ENCODE peak calls at places on chromosomes 3 and 15, in four cellular contexts. I is NCI-H2081, S is left ventricle myocardium inferior, K is C1 segment of cervical spinal cord. W is an unnamed sample.

GRCh38 chr15:66848116-66848515 is 146.1 kb downstream of the SMAD6 start:
- DNase-seq in K (no peak), I (no peak), S (no peak), W (no peak)

GRCh38 chr15:48352474-48353072 is 21.3 kb downstream of the DUT start:
- DNase-seq in K (no peak), S (no peak), I (peak; percentile 84), W (peak; percentile 72)

GRCh38 chr15:38671675-38672141 is 107.1 kb upstream of the RASGRP1 start:
- DNase-seq in K (no peak), S (no peak), I (no peak), W (no peak)

GRCh38 chr15:39625856-39626255 is 45.0 kb downstream of the THBS1 start:
- DNase-seq in K (no peak), S (no peak), I (no peak), W (no peak)

GRCh38 chr15:87816811-87817210 is 439.7 kb downstream of the NTRK3 start:
- DNase-seq in K (no peak), S (no peak), I (no peak), W (no peak)

GRCh38 chr15:51756482-51756881 is 5.1 kb downstream of the TMOD2 start:
- DNase-seq in K (no peak), S (no peak), I (no peak), W (no peak)

GRCh38 chr3:24506966-24507775 is 12.5 kb upstream of the THRB start:
- DNase-seq in K (no peak), S (no peak), I (no peak), W (no peak)

GRCh38 chr15:70435872-70436271 is 327.5 kb downstream of the UACA start:
- DNase-seq in K (no peak), I (no peak), S (no peak), W (no peak)

GRCh38 chr3:134339331-134339730 is 34.9 kb downstream of the AMOTL2 start:
- DNase-seq in S (no peak), I (no peak), K (no peak), W (no peak)

GRCh38 chr3:22632566-22632965 is 570.6 kb upstream of the UBE2E2 start:
- DNase-seq in S (no peak), I (no peak), K (no peak), W (no peak)

GRCh38 chr3:26307805-26308204 is 314.8 kb upstream of the LRRC3B start:
- DNase-seq in S (no peak), K (no peak), I (no peak), W (no peak)

GRCh38 chr15:85785887-85786777 is 8.6 kb downstream of the KLHL25 start:
- DNase-seq in S (no peak), K (no peak), I (peak; percentile 87), W (no peak)

GRCh38 chr3:72306800-72307341 is 521.9 kb upstream of the PROK2 start:
- DNase-seq in K (no peak), I (peak; percentile 87), S (no peak), W (peak; percentile 93)

GRCh38 chr3:10361375-10361774 is 40.5 kb upstream of the SEC13 start:
- DNase-seq in S (no peak), I (peak; percentile 94), K (no peak), W (no peak)

GRCh38 chr15:52678036-52678467 is 1.1 kb downstream of the ATOSA start:
- DNase-seq in I (peak; percentile 70), K (peak; percentile 65), S (peak; percentile 57), W (peak; percentile 45)

GRCh38 chr15:90594297-90594696 is 64.6 kb downstream of the CRTC3 start:
- DNase-seq in S (peak; percentile 68), I (peak; percentile 88), K (no peak), W (no peak)

GRCh38 chr15:78951841-78952238 is 7.0 kb upstream of the CTSH start:
- DNase-seq in K (no peak), S (no peak), I (peak; percentile 26), W (no peak)

GRCh38 chr3:194312743-194313281 is 38.3 kb downstream of the CPN2 start:
- DNase-seq in I (peak; percentile 93), K (no peak), S (no peak), W (peak; percentile 49)

GRCh38 chr15:57427367-57427821 is 51.1 kb downstream of the CGNL1 start:
- DNase-seq in I (no peak), S (no peak), K (no peak), W (no peak)

GRCh38 chr3:124360626-124361025 is 368.7 kb upstream of the ROPN1 start:
- DNase-seq in S (no peak), K (no peak), I (no peak), W (no peak)

GRCh38 chr3:45549961-45550360 is 44.6 kb upstream of the LIMD1 start:
- DNase-seq in I (no peak), S (no peak), K (no peak), W (no peak)

GRCh38 chr3:35200056-35200455 is 439.3 kb upstream of the ARPP21 start:
- DNase-seq in I (no peak), S (no peak), K (no peak), W (no peak)

W was measured in BE2C.